ENCODE peak calls at places on chromosomes 3 and 15, in six cellular contexts. Z, X, T, P, D and S are unnamed samples.

GRCh38 chr15:58244546-58244945 is 106.4 kb downstream of the AQP9 start:
- DNase-seq in Z (no peak), X (no peak), P (no peak), D (no peak), T (no peak), S (no peak)

GRCh38 chr3:23748398-23749110 is 57.2 kb upstream of the UBE2E1 start:
- DNase-seq in X (no peak), Z (peak; percentile 89), T (peak; percentile 98), P (no peak), D (no peak), S (no peak)

GRCh38 chr15:38002883-38003477 is 68.5 kb downstream of the TMCO5A start:
- DNase-seq in D (peak; percentile 26), T (peak; percentile 81), Z (peak; percentile 84), X (peak; percentile 90), P (peak; percentile 79), S (peak; percentile 27)

GRCh38 chr15:48190932-48191573 is 412 bp upstream of the CTXN2 start:
- DNase-seq in P (peak; percentile 83), T (peak; percentile 80), X (peak; percentile 92), D (peak; percentile 89), Z (peak; percentile 72), S (peak; percentile 95)

GRCh38 chr3:178385280-178385952 is 150.8 kb upstream of the KCNMB2 start:
- DNase-seq in T (peak; percentile 59), P (no peak), Z (peak; percentile 51), D (peak; percentile 48), X (peak; percentile 48), S (peak; percentile 1)

GRCh38 chr3:37993067-37993809 is 2.7 kb downstream of the VILL start:
- DNase-seq in T (no peak), P (no peak), D (no peak), X (no peak), Z (no peak), S (no peak)

GRCh38 chr15:56036546-56037067 is 43.2 kb upstream of the NEDD4 start:
- DNase-seq in D (no peak), P (no peak), T (no peak), X (no peak), Z (no peak), S (no peak)

GRCh38 chr15:38671675-38672141 is 107.1 kb upstream of the RASGRP1 start:
- DNase-seq in Z (peak; percentile 6), X (no peak), D (no peak), P (no peak), T (no peak), S (no peak)

GRCh38 chr3:136960838-136961836 is 3.4 kb downstream of the IL20RB start:
- DNase-seq in Z (no peak), P (no peak), D (no peak), X (peak; percentile 63), T (peak; percentile 55), S (no peak)

GRCh38 chr15:60695713-60696522 is 217.0 kb upstream of the ICE2 start:
- DNase-seq in T (peak; percentile 46), D (no peak), P (no peak), X (no peak), Z (peak; percentile 71), S (no peak)

GRCh38 chr3:152307829-152308474 is 39.2 kb downstream of the MBNL1 start:
- DNase-seq in P (no peak), T (peak; percentile 45), Z (peak; percentile 66), X (peak; percentile 21), D (no peak), S (no peak)

GRCh38 chr3:106245400-106245799 is 376.6 kb upstream of the CBLB start:
- DNase-seq in D (no peak), Z (no peak), P (no peak), T (no peak), X (peak; percentile 38), S (no peak)

GRCh38 chr3:188559069-188559410 is 405.1 kb downstream of the LPP start:
- DNase-seq in X (no peak), P (no peak), T (no peak), Z (no peak), D (no peak), S (no peak)

GRCh38 chr15:59360896-59361295 is 11.8 kb downstream of the MYO1E start:
- DNase-seq in Z (no peak), D (no peak), T (peak; percentile 96), P (no peak), X (no peak), S (no peak)

GRCh38 chr15:74545776-74546656 is 5.0 kb downstream of the ARID3B start:
- DNase-seq in Z (peak; percentile 100), D (no peak), T (peak; percentile 99), X (no peak), P (peak; percentile 37), S (no peak)

GRCh38 chr3:114086356-114086755 is 29.8 kb downstream of the QTRT2 start:
- DNase-seq in P (no peak), X (no peak), Z (no peak), T (no peak), D (no peak), S (no peak)

GRCh38 chr15:70559223-70559823 is 204.0 kb downstream of the UACA start:
- DNase-seq in Z (peak; percentile 44), T (peak; percentile 71), D (no peak), P (peak; percentile 18), X (no peak), S (no peak)

GRCh38 chr15:64630403-64631107 is 144.8 kb downstream of the RBPMS2 start:
- DNase-seq in D (no peak), Z (peak; percentile 74), T (peak; percentile 32), P (no peak), X (peak; percentile 60), S (no peak)
- H2BK15ac ChIP-seq in D (no peak overlapping the region), Z (peak overlapping the region; percentile 32), T (no peak overlapping the region), P (no peak overlapping the region), X (no peak overlapping the region), S (no peak overlapping the region)

GRCh38 chr15:77731945-77732344 is 99.2 kb upstream of the LINGO1 start:
- DNase-seq in P (no peak), D (no peak), T (no peak), X (no peak), Z (no peak), S (no peak)

GRCh38 chr15:77731067-77731466 is 98.4 kb upstream of the LINGO1 start:
- DNase-seq in P (no peak), T (no peak), Z (no peak), X (no peak), D (no peak), S (no peak)

GRCh38 chr15:77734306-77734705 is 101.6 kb upstream of the LINGO1 start:
- DNase-seq in D (no peak), P (no peak), X (no peak), Z (no peak), T (no peak), S (no peak)

GRCh38 chr15:77732514-77733335 is 100.0 kb upstream of the LINGO1 start:
- DNase-seq in X (no peak), Z (no peak), P (no peak), T (no peak), D (no peak), S (no peak)

DNA sequence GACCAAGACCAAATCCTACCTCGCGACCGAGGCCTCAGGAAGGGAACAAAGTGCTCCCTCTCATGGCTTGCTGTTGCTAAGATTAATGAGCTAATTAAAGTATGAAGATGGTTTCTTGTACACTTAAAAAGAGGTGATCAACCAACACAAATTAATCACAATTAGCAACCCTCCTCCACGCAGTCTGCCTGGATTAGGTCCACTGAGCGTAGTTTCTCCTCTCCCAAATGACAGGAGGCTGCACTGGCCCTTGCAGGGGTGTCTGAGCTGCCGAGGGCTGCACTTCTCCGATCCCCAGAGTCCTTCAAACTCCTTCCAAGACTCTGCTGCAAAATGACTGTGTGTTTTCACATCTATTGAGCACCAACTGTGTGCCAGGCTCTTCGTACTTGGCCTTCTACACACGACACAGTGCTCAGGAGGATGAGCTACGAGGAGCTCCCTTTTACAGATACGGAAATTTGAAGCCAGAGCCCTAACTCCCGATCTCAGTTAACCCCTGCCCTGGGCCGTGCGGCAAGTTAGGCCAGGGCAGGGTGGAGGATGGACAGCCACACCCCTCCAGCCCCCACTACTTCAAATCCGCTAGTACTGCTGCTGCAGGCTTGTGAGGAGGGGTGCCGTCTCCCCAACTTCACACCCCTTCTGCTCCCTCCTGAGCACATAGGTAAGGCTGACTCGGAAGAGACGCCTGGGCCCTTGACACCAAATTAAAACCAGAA is 101.0 kb upstream of the LINGO1 start:
- DNase-seq in X (no peak), D (no peak), P (no peak), T (no peak), Z (no peak), S (no peak)
- H2BK15ac ChIP-seq in X (no peak overlapping the region), D (no peak overlapping the region), P (no peak overlapping the region), T (no peak overlapping the region), Z (no peak overlapping the region), S (peak overlapping the region; percentile 81)

DNA sequence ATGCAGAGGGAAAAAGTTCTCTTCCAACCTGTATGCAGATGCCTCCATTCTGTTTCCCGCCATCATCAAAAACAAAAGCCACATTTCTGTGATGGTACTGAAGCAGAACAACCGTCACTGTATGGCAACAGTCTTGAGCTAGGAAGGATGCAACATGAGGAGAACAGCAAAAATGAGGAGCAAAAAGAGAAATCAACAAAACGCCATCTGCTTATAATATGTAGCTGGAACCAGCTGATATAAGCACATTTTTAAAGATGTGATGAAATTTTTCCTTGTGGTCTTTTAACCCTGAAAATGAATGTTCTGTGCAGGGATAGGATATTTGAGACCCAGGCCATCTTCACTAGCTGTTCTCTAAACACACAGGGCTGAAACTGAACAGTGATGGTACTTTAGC is 287.0 kb downstream of the ZIC4 start:
- DNase-seq in X (no peak), D (no peak), Z (no peak), P (no peak), T (peak; percentile 11), S (no peak)
- H2BK15ac ChIP-seq in X (no peak overlapping the region), D (no peak overlapping the region), Z (no peak overlapping the region), P (no peak overlapping the region), T (no peak overlapping the region), S (no peak overlapping the region)

GRCh38 chr3:138752886-138753285 is 81.8 kb downstream of the PIK3CB start:
- DNase-seq in P (no peak), D (no peak), Z (no peak), X (no peak), T (no peak), S (no peak)
- H2BK15ac ChIP-seq in P (no peak overlapping the region), D (no peak overlapping the region), Z (no peak overlapping the region), X (no peak overlapping the region), T (no peak overlapping the region), S (no peak overlapping the region)

GRCh38 chr3:129025108-129025507 is 24.0 kb downstream of the EFCC1 start:
- DNase-seq in D (no peak), Z (no peak), T (no peak), P (no peak), X (no peak), S (no peak)
- H2BK15ac ChIP-seq in D (no peak overlapping the region), Z (no peak overlapping the region), T (no peak overlapping the region), P (no peak overlapping the region), X (no peak overlapping the region), S (peak overlapping the region; percentile 77)